ENCODE peak calls at places on chromosome 4, in six cellular contexts. P is GM12878, Z is HepG2, M is GM12891, S is H1, A is K562. U is an unnamed sample.

GRCh38 chr4:156575430-156576073 is 396.0 kb downstream of the PDGFC start:
- DNase-seq in P (no peak), Z (no peak), M (no peak), S (peak), A (no peak), U (no peak)

GRCh38 chr4:47209833-47210232 is 178.5 kb downstream of the GABRB1 start:
- DNase-seq in P (no peak), Z (no peak), M (no peak), S (no peak), A (no peak), U (no peak)

GRCh38 chr4:82217986-82218715 is 155.6 kb downstream of the HNRNPD start:
- DNase-seq in P (no peak), Z (no peak), M (no peak), S (no peak), A (no peak), U (no peak)

GRCh38 chr4:2092653-2093000 is 33.5 kb downstream of the NAT8L start:
- DNase-seq in P (no peak), Z (no peak), M (no peak), S (no peak), A (no peak), U (no peak)

GRCh38 chr4:151012836-151013235 is 2.2 kb downstream of the LRBA start:
- DNase-seq in P (no peak), Z (no peak), M (no peak), S (no peak), A (no peak), U (no peak)

GRCh38 chr4:148903388-148903787 is 461.2 kb upstream of the NR3C2 start:
- DNase-seq in P (no peak), Z (no peak), M (no peak), S (no peak), A (no peak), U (no peak)

GRCh38 chr4:80136238-80136637 is 61.1 kb upstream of the PRDM8 start:
- DNase-seq in P (no peak), Z (no peak), M (no peak), S (no peak), A (no peak), U (no peak)

GRCh38 chr4:25827373-25827772 is 35.4 kb downstream of the SEL1L3 start:
- DNase-seq in P (no peak), Z (no peak), M (no peak), S (no peak), A (no peak), U (no peak)

GRCh38 chr4:157048248-157048647 is 27.7 kb upstream of the GLRB start:
- DNase-seq in P (no peak), Z (no peak), M (no peak), S (no peak), A (no peak), U (no peak)

GRCh38 chr4:23981328-23981727 is 91.5 kb upstream of the PPARGC1A start:
- DNase-seq in P (no peak), Z (no peak), M (no peak), S (no peak), A (no peak), U (no peak)

GRCh38 chr4:156970501-156971167 is 965 bp downstream of the PDGFC start:
- DNase-seq in P (no peak), Z (peak), M (no peak), S (peak), A (no peak), U (no peak)

GRCh38 chr4:112739442-112739841 is 102.5 kb downstream of the LARP7 start:
- DNase-seq in P (no peak), Z (no peak), M (no peak), S (peak), A (no peak), U (no peak)

GRCh38 chr4:82124365-82124764 is 249.4 kb downstream of the HNRNPD start:
- DNase-seq in P (no peak), Z (no peak), M (no peak), S (no peak), A (no peak), U (no peak)

GRCh38 chr4:73315091-73315490 is 56.5 kb upstream of the ANKRD17 start:
- DNase-seq in P (no peak), Z (no peak), M (no peak), S (no peak), A (no peak), U (no peak)

GRCh38 chr4:20987191-20987590 is 286.9 kb downstream of the PACRGL start:
- DNase-seq in P (no peak), Z (no peak), M (no peak), S (no peak), A (no peak), U (no peak)

GRCh38 chr4:26204911-26205368 is 115.9 kb upstream of the RBPJ start:
- DNase-seq in P (no peak), Z (no peak), M (no peak), S (no peak), A (no peak), U (no peak)

GRCh38 chr4:1207603-1208265 is 35.4 kb upstream of the SPON2 start:
- DNase-seq in P (no peak), Z (no peak), M (no peak), S (peak), A (no peak), U (no peak)

GRCh38 chr4:124177647-124178425 is 534.7 kb downstream of the ANKRD50 start:
- DNase-seq in P (no peak), Z (no peak), M (no peak), S (no peak), A (no peak), U (no peak)

GRCh38 chr4:76256032-76256431 is 4.5 kb downstream of the FAM47E start:
- DNase-seq in P (no peak), Z (no peak), M (no peak), S (no peak), A (peak), U (no peak)

GRCh38 chr4:76252271-76252653 is 741 bp downstream of the FAM47E start:
- DNase-seq in P (no peak), Z (no peak), M (no peak), S (no peak), A (no peak), U (no peak)

GRCh38 chr4:76250962-76251361 is 559 bp upstream of the FAM47E start:
- DNase-seq in P (no peak), Z (no peak), M (no peak), S (no peak), A (no peak), U (no peak)

GRCh38 chr4:76253511-76253910 is 2.0 kb downstream of the FAM47E start:
- DNase-seq in P (no peak), Z (no peak), M (no peak), S (no peak), A (no peak), U (no peak)

DNA sequence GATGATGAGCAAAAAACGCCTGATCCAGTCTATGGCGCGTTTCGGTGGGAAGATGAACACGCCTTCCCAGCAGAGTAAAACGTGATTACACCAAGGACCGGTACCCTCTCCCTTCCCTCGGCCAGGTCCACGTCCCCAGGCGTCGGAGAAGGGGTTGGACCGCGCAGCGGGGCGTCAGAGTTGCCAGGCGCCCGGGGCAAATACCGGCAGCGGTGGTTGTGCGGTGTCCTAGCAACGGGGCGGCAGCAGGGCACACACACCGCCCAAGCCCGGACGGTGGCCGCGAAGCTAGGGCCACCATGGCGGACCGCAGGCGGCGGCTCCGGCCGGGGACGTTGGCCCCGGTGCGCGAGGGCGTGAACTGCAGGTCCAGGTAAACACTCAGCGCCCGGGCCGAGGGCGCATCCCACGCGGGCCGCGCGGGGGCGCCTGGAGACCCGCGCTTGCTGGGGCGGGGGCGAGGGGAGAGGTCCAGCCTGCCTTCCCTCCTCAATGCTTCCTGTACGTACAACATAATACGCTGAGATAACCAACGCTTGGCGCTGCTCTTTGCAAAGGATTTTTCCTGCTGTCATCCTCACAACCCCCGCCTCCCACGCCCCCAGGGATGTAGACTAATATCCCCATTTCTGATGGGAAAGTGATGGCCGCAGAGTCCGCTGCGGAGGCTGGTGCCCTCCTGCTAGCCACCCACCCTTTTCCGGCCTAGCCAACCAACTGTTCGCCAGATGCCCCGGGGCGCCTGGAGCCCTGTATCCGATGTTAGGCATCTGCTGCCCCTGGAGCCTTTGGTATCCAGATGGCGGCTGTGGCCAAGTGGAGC is at the start of gene FAM47E:
- DNase-seq in P (no peak), Z (peak), M (peak), S (peak), A (peak), U (peak)
- TF ChIP-seq POLR2AphosphoS5 in P (no peak), Z (no peak), M (no peak), S (peak), A (no peak), U (no peak)

DNA sequence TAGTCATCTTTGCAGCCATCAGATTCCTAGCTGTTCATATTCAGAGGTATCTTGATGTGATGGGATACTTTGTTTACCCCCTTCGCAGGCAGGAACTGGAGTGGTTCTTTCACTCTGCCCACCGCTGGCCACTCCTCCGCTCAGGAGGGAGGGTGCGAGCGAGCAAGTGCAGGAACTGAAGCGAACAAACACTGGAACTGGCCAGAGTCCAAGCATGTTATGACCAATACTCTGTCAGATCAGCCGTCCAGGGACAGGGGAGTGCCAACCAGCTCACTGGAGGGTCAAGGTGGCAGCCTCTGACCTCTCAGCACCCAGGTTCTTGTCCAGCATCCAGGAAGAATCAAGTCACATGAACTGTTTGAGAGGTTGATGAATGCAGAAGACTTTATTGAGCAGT is 18.0 kb upstream of the MANBA start:
- DNase-seq in P (no peak), Z (peak), M (no peak), S (no peak), A (no peak), U (no peak)
- TF ChIP-seq POLR2A in P (no peak), Z (no peak), M (no peak), S (no peak), A (no peak), U (no peak)

GRCh38 chr4:14254806-14255445 is 627.4 kb upstream of the BOD1L1 start:
- DNase-seq in P (no peak), Z (no peak), M (no peak), S (no peak), A (no peak), U (no peak)
- TF ChIP-seq TAF1 in P (no peak), Z (no peak), M (no peak), S (no peak), A (no peak), U (no peak)

DNA sequence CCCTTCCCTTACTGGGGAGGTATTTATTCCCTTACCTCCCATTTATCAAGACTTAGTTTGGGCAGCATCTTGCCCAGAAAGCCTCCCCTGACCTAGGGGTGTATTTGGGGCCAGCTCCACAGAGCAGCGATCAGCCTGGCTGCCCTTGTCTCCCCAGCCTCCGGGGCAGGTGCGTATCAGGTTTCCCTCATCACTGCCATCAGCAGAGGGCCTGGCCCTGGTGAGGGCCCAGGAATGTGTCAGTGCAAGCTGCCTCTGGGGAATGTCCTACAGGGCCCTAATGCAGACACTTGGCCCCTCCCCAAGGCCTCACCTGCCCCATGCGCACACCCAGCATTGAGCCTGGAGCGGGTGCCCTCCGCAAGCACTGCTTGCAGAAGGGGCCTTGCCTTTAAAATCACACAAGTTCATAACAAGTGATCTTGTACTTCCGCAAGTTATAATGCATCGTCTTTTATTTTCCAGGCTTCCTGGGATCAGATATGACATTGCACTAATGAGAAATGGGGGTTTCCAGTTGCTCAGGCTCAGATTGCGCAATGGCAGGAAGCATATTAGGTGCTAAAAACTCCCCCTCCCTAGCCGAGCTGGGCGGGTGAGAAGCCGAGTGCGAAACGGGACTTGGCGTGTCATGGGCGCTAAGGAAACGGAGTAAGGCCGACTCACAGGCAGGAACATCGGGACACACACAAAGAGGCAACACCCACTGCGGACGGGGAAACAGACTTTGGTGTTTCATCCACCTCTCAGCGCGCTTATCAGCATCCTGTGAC is 25.4 kb upstream of the AFAP1 start:
- DNase-seq in P (no peak), Z (no peak), M (no peak), S (no peak), A (no peak), U (no peak)
- TF ChIP-seq POLR2AphosphoS5 in P (no peak), Z (no peak), M (no peak), S (no peak), A (no peak), U (no peak)

DNA sequence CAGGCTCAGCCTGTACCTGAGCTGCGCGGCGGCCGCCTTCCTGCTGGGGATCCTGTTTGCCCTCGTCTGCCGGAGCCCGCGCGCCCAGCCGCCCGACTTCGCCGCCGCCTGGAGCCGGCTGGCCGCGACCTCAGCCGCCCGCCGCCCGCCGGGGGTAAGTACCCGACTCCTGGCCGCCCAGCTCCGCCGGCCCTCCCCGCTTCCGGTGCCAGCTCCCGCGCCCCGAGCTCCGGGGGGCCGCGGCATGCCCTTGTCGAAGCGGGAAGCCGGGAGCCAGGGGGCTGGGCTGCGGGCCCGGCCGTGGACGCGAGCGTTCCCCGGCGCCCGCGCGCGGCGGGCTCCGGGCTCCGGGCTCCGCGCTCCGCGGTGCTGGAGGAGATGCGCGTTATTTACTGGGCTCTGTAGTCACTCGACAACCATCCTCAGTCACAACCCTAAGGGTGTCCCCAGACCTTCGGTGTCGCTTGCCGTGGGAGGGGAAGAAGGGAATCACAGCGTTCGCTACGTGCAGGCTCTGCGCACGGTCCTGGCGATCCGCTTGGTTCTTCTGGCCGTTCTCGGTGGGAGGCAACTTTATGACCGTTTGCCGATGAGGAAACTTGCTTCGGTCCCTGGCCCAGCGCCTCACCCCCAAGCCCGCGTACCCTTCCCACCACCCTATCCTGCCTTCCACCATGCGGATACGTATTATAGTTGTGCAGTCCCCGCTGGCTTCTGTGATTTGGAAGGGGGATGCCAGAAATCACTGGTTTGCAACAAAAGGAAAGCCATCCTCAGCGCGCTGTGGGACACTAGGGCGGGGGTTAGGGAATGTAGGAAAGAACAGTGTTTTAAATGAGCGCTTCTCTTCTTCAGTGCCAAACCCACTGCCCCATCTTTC is 944 bp downstream of the SNX25 start:
- DNase-seq in P (no peak), Z (peak), M (no peak), S (peak), A (peak), U (no peak)
- TF ChIP-seq POLR2A in P (peak), Z (no peak), M (peak), S (no peak), A (no peak), U (peak)

DNA sequence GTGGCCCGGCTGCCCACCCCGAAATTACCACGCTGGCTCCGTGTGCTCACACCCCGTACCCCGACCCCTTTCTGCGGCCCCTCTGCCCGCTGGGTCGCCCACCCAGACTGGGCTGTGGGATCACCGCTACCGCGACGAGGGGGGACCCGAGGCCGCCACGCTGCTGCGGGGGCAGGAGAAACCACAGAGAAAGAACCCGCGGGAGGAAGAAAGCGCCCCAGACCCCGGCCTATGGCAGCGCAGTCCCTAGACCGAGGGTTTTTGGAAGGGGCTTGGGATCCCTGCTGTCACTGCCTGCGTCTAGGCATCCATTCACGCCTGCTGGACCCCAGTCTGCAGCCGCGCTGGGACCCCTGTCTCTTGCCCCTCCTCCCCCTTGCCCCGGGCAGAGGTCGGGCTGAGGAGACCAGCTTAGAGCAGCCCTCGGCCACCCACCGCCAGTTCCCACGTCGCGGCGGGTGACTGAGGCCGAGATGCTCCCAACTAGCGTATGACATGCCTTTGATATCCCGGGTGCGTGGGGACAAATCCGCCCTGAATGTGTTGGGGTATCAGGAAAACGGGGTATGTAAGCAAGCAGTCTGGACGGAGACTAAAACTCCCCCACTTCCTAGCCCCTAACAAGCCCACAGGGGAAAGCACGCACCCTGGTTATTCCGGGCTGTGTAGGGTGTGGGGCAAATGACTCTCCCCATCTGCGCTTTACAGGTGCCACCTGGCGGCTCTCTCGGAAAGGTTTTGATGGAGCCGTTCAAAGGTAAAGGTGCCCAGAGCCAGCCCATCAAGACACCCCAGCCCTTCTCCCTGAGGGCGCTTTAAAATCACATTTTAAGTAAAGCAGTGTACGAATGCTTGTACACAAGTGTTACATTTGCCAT is 867 bp upstream of the INPP4B start:
- DNase-seq in P (no peak), Z (peak), M (no peak), S (peak), A (no peak), U (no peak)
- TF ChIP-seq TAF1 in P (no peak), Z (no peak), M (no peak), S (no peak), A (no peak), U (no peak)

U was measured in GM12892.